ENCODE peak calls at places on chromosomes 12 and 14, in nine cellular contexts. G is left ventricle myocardium inferior, E is GM13976, A is SW480, M is dorsolateral prefrontal cortex, D is IMR-90, F is NCI-H1930, K is glutamatergic neuron, I is RWPE1. Q is an unnamed sample.

GRCh38 chr14:24784981-24785380 is 151.0 kb upstream of the GZMB start:
- DNase-seq in G (no peak), E (no peak), A (no peak), M (no peak), D (no peak), F (no peak), K (no peak), I (no peak), Q (no peak)

GRCh38 chr14:23129759-23130316 is 10.8 kb upstream of the CEBPE start:
- DNase-seq in G (no peak), E (no peak), A (no peak), M (no peak), D (no peak), F (no peak), K (no peak), I (no peak), Q (no peak)

GRCh38 chr12:22624908-22625646 is at the start of gene ETNK1:
- DNase-seq in G (peak), E (peak), A (peak), M (peak), D (peak), F (peak), K (peak), I (peak), Q (peak)

GRCh38 chr14:97624985-97625384 is 827.8 kb downstream of the VRK1 start:
- DNase-seq in G (no peak), E (no peak), A (no peak), M (no peak), D (no peak), F (no peak), K (no peak), I (no peak), Q (no peak)

GRCh38 chr12:47964102-47964723 is 817 bp downstream of the TMEM106C start:
- DNase-seq in G (no peak), E (peak), A (peak), M (no peak), D (no peak), F (no peak), K (peak), I (no peak), Q (no peak)

GRCh38 chr14:21526672-21527319 is 650 bp upstream of the SALL2 start:
- DNase-seq in G (no peak), E (no peak), A (no peak), M (no peak), D (no peak), F (no peak), K (no peak), I (no peak), Q (no peak)

GRCh38 chr14:37584211-37585100 is 10.6 kb downstream of the FOXA1 start:
- DNase-seq in G (no peak), E (peak), A (no peak), M (no peak), D (no peak), F (no peak), K (peak), I (no peak), Q (no peak)

GRCh38 chr12:47991106-47991550 is 13.1 kb downstream of the COL2A1 start:
- DNase-seq in G (no peak), E (no peak), A (no peak), M (peak), D (no peak), F (no peak), K (peak), I (no peak), Q (no peak)

GRCh38 chr12:123858176-123858575 is 96.1 kb downstream of the DNAH10 start:
- DNase-seq in G (no peak), E (no peak), A (no peak), M (no peak), D (no peak), F (no peak), K (no peak), I (no peak), Q (no peak)

GRCh38 chr14:96167224-96168148 is 37.2 kb upstream of the BDKRB2 start:
- DNase-seq in G (no peak), E (no peak), A (peak), M (peak), D (peak), F (no peak), K (no peak), I (peak), Q (peak)